ENCODE peak calls at places on chromosomes 12 and 14, in seven cellular contexts. W, J, A, Z, O, E and N are unnamed samples.

GRCh38 chr14:103290961-103291360 is 43.1 kb upstream of the EIF5 start:
- DNase-seq in W (no peak), J (no peak), A (no peak), Z (no peak), O (no peak), E (no peak), N (no peak)

GRCh38 chr12:38156497-38157245 is 159.9 kb upstream of the ALG10B start:
- DNase-seq in W (no peak), J (no peak), A (no peak), Z (no peak), O (no peak), E (no peak), N (no peak)

GRCh38 chr14:90691627-90692026 is 124.6 kb downstream of the TTC7B start:
- DNase-seq in W (no peak), J (no peak), A (no peak), Z (no peak), O (peak; percentile 47), E (no peak), N (no peak)

GRCh38 chr12:2149091-2149490 is 96.3 kb downstream of the CACNA1C start:
- DNase-seq in W (no peak), J (no peak), A (no peak), Z (no peak), O (peak; percentile 49), E (no peak), N (no peak)

GRCh38 chr12:110312581-110313360 is 31.7 kb downstream of the ATP2A2 start:
- DNase-seq in W (no peak), J (no peak), A (no peak), Z (peak; percentile 75), O (peak; percentile 70), E (no peak), N (no peak)

GRCh38 chr14:95396221-95396620 is 76.5 kb upstream of the CLMN start:
- DNase-seq in W (no peak), J (no peak), A (no peak), Z (no peak), O (no peak), E (no peak), N (no peak)

GRCh38 chr12:132309162-132310086 is 20.0 kb downstream of the GALNT9 start:
- DNase-seq in W (no peak), J (no peak), A (no peak), Z (no peak), O (no peak), E (no peak), N (no peak)

GRCh38 chr12:5745251-5745888 is 199.7 kb downstream of the ANO2 start:
- DNase-seq in W (peak; percentile 81), J (peak; percentile 65), A (no peak), Z (peak; percentile 18), O (peak; percentile 22), E (peak; percentile 76), N (peak; percentile 45)

GRCh38 chr12:4766445-4766844 is 46.2 kb downstream of the GALNT8 start:
- DNase-seq in W (no peak), J (no peak), A (no peak), Z (no peak), O (no peak), E (no peak), N (no peak)

GRCh38 chr14:94559638-94560290 is 1.5 kb upstream of the SERPINA4 start:
- DNase-seq in W (no peak), J (no peak), A (no peak), Z (no peak), O (no peak), E (no peak), N (no peak)

GRCh38 chr12:82810568-82810967 is 123.9 kb downstream of the TMTC2 start:
- DNase-seq in W (no peak), J (no peak), A (no peak), Z (no peak), O (no peak), E (no peak), N (no peak)

GRCh38 chr14:74552623-74553022 is 59.1 kb downstream of the ISCA2 start:
- DNase-seq in W (peak; percentile 41), J (no peak), A (peak; percentile 80), Z (no peak), O (peak; percentile 36), E (no peak), N (peak; percentile 49)

GRCh38 chr14:56215180-56215579 is 97.0 kb downstream of the PELI2 start:
- DNase-seq in W (no peak), J (no peak), A (no peak), Z (no peak), O (no peak), E (no peak), N (no peak)
- H3K4me3 ChIP-seq in W (no peak overlapping the region), J (no peak overlapping the region), A (no peak overlapping the region), Z (no peak overlapping the region), O (no peak overlapping the region), E (no peak overlapping the region), N (no peak overlapping the region)

GRCh38 chr14:46951103-46951502 is 299.5 kb upstream of the RPL10L start:
- DNase-seq in W (no peak), J (no peak), A (no peak), Z (no peak), O (no peak), E (no peak), N (no peak)
- TF ChIP-seq CTCF in W (no peak), J (no peak), A (no peak), Z (no peak), O (no peak), E (peak; percentile 47), N (no peak)

DNA sequence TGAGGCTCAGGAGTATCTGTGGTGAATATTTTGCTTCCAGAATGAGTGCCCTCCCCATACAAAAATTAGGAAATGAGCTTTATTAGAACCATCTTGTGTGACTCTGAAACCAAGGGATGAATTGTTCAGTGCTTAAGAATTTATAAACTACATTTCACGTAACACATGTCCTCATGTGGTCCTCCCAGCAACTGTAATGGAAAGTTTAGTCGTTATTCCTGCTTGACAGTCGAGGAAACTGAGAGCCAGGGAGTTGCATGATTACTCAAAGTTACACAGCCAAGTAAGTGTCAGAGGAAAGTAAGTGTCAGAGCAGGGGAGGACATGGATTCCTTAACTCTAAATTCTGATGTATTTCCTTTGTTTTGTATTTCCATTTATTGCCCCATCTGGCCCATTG is 453.9 kb downstream of the FUT8 start:
- DNase-seq in W (no peak), J (no peak), A (no peak), Z (no peak), O (peak; percentile 58), E (no peak), N (no peak)
- H3K4me3 ChIP-seq in W (no peak overlapping the region), J (no peak overlapping the region), A (no peak overlapping the region), Z (no peak overlapping the region), O (no peak overlapping the region), E (no peak overlapping the region), N (no peak overlapping the region)

GRCh38 chr14:76918751-76919421 is 92.7 kb downstream of the LRRC74A start:
- DNase-seq in W (peak; percentile 91), J (no peak), A (peak; percentile 98), Z (peak; percentile 96), O (peak; percentile 98), E (peak; percentile 87), N (peak; percentile 98)
- TF ChIP-seq CTCF in W (peak; percentile 30), J (no peak), A (no peak), Z (peak; percentile 28), O (no peak), E (no peak), N (no peak)

GRCh38 chr14:64914237-64914971 is at the start of gene CHURC1:
- DNase-seq in W (peak; percentile 100), J (peak; percentile 92), A (peak; percentile 98), Z (peak; percentile 98), O (peak; percentile 98), E (peak; percentile 99), N (peak; percentile 100)
- H3K4me3 ChIP-seq in W (peak within 1 kb of the TSS; percentile 69), J (peak within 1 kb of the TSS; percentile 86), A (peak within 1 kb of the TSS; percentile 83), Z (peak within 1 kb of the TSS; percentile 87), O (peak within 1 kb of the TSS; percentile 95), E (peak within 1 kb of the TSS; percentile 96), N (peak within 1 kb of the TSS; percentile 91)

DNA sequence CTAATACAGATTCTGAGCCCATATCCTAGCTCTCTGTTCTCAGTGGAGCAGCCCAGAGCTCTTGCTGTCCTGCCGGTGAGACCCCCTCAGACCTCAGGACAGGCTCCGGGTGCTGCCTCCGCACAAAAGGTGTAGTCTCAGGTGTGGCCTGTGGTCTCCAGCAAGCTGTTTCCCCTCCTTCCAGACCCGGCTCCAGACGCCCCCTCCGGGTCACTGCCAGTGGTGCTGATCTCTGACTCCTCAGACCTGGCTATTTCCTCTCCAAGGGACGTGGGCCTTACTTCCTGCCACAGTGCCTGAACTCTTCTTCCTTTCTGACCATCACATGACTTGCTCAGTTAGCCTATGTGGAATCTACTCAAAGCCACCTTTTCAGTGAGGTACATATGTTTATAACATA is 337.5 kb downstream of the GLT1D1 start:
- DNase-seq in W (no peak), J (no peak), A (no peak), Z (no peak), O (no peak), E (no peak), N (no peak)
- TF ChIP-seq CTCF in W (no peak), J (no peak), A (no peak), Z (no peak), O (no peak), E (no peak), N (no peak)